ENCODE peak calls at places on chromosomes 11 and 22, in six cellular contexts. W is GM12878, R is GM12891, T is H1, M is K562, P is HepG2. Z is an unnamed sample.

GRCh38 chr11:120746395-120746794 is 234.8 kb downstream of the GRIK4 start:
- DNase-seq in M (no peak), W (no peak), R (no peak), P (no peak), T (no peak), Z (no peak)

GRCh38 chr11:73399159-73400090 is 23.2 kb downstream of the RELT start:
- DNase-seq in R (no peak), P (no peak), W (no peak), T (peak), M (no peak), Z (no peak)

GRCh38 chr22:38077595-38077994 is 6.4 kb downstream of the SLC16A8 start:
- DNase-seq in P (no peak), W (no peak), R (no peak), T (no peak), M (no peak), Z (no peak)

GRCh38 chr11:100585728-100586127 is 101.4 kb upstream of the ARHGAP42 start:
- DNase-seq in T (no peak), W (no peak), M (no peak), P (no peak), R (no peak), Z (no peak)

GRCh38 chr11:30314625-30315024 is 8.3 kb upstream of the ARL14EP start:
- DNase-seq in R (no peak), M (no peak), P (no peak), W (no peak), T (no peak), Z (no peak)

GRCh38 chr22:44823806-44824205 is 71.4 kb downstream of the ARHGAP8 start:
- DNase-seq in P (no peak), R (no peak), M (no peak), T (no peak), W (no peak), Z (no peak)

GRCh38 chr11:12330491-12331231 is 46.7 kb upstream of the PARVA start:
- DNase-seq in P (no peak), W (no peak), R (no peak), M (no peak), T (no peak), Z (no peak)

GRCh38 chr11:123525511-123525918 is 95.4 kb downstream of the GRAMD1B start:
- DNase-seq in M (no peak), W (no peak), P (no peak), R (no peak), T (no peak), Z (no peak)

GRCh38 chr22:43526117-43526655 is 114.4 kb downstream of the MPPED1 start:
- DNase-seq in P (no peak), M (no peak), R (no peak), T (no peak), W (no peak), Z (no peak)

GRCh38 chr11:87778341-87778740 is 396.9 kb downstream of the RAB38 start:
- DNase-seq in R (no peak), P (no peak), M (no peak), W (no peak), T (no peak), Z (no peak)

DNA sequence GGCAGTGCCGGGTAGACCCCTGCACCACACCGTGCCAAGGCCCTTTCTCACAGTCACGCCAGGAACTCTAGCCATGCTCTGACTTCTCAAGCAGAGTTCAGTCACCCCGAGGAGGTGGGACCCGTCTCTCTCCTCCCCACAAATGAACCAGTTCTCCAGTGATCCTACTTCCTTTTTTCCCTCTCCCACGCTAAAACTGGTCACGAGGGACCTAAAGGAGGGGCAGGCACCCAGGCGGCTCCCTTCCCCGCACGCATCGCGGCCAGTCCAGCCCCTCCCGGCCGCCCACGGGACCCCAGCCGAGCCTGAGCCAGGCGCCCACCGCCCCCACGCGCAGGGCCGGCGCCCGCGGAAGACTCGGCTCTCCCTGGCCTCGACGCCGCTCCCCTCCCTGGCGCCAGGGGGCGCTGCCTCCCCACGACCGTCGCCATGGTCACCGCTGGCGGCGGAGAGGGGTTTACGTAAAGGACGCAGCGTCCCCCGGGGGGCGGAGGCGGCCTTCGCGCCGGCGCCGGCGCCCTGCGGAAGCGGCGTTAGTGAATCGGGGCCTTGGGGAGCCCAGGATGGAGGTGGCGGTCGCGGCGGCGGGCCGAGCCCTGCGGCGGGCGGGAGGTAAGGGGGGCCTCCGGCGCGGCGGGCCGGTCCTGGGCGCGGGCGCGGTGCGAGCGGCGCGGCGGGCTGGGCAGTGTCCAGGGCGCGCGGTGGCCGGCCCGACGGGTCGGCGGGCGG is at the start of gene DAGLA:
- DNase-seq in R (peak), M (peak), T (peak), W (no peak), P (peak), Z (peak)
- TF ChIP-seq POLR2A in R (no peak), M (no peak), T (no peak), W (no peak), P (no peak), Z (no peak)

GRCh38 chr11:65891180-65892136 is 985 bp downstream of the CCDC85B start:
- DNase-seq in T (peak), P (peak), R (no peak), W (no peak), M (peak), Z (no peak)
- TF ChIP-seq TAF1 in T (peak), P (no peak), R (peak), W (no peak), M (peak), Z (no peak)

GRCh38 chr11:133787379-133788103 is 57.8 kb downstream of the SPATA19 start:
- DNase-seq in R (no peak), W (no peak), T (peak), P (no peak), M (peak), Z (no peak)
- TF ChIP-seq POLR2AphosphoS5 in R (no peak), W (no peak), T (no peak), P (no peak), M (no peak), Z (no peak)

GRCh38 chr11:62574363-62575057 is 819 bp upstream of the EEF1G start:
- DNase-seq in W (no peak), P (no peak), R (peak), T (no peak), M (peak), Z (no peak)

GRCh38 chr11:62573006-62573591 is 592 bp downstream of the EEF1G start:
- DNase-seq in M (peak), W (no peak), T (no peak), R (no peak), P (no peak), Z (no peak)

GRCh38 chr11:62575156-62575555 is 1.5 kb upstream of the EEF1G start:
- DNase-seq in T (no peak), M (no peak), P (no peak), R (no peak), W (no peak), Z (no peak)

GRCh38 chr11:62572431-62572830 is 1.3 kb downstream of the EEF1G start:
- DNase-seq in T (no peak), P (no peak), W (no peak), R (no peak), M (no peak), Z (no peak)

DNA sequence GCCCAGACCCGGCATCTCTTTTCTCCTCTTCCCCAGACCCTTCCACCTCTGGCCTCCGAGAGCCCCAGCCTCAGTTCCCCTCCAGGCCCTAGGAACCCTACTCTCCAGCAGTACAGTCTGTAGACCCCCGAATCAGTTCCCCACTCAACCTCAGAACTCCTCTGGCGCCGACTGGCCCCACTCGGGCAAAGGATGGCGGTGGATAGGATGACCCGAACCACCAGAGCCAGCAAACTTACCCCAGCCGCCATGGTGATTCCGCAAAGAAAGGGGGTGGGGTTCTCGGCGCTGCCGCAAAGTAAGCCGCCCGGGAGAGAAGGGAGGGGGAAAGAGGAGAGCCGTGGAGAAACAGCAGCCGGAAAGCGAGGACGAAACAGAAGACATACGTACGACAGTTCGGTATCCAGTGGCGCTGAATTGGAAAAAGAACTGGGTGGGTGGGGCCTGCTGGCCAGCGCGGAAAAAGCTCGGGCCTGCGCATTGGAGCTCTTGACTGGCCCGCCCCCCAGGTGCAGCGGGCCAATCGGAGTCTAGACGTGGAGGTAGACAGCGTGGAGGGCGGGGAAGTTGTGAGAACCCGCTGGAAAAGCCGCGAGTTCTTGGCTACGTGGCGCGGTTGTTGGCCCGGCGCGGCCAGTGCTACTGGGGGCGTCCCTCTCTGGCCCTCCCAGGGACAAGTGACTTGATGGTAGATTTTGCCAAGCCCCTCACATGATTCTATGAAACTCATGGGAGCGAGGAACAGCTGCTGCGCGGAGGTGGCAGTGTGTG is at the start of gene EEF1G:
- DNase-seq in P (peak), M (peak), R (peak), W (peak), T (peak), Z (peak)
- TF ChIP-seq POLR2A in P (peak), M (peak), R (peak), W (peak), T (peak), Z (peak)

DNA sequence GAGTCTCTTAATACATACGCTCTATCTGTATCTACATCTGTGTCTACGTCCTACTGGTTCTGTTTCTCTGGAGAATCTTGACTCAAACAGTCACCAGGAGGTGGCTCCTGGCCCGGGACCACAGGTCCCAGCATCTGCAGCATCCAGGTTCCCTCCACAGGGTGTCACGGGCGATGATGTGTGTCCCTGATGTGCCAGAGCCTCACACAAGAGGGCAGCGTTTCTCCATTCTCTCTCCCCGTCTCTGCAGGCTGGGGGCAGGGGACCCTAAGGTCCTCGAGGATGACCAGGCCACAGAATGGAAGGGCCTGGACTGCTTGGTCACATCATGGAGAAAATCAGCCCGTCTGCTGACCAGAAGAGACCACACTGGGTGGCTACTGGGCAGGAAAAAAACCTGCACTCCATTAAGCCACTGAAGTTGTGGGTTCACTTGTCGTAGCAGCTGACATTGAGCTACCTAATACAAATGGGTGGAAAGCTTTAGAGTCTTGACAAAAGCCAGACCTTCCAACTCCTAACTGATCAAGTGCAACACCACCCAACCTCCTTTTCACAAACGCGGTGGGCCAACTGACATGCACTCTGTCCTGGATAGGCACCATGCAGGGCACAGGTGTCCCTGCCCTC is 392.5 kb downstream of the CTTN start:
- DNase-seq in W (no peak), R (no peak), M (no peak), P (no peak), T (peak), Z (no peak)
- TF ChIP-seq TAF1 in W (no peak), R (no peak), M (no peak), P (no peak), T (no peak), Z (no peak)

DNA sequence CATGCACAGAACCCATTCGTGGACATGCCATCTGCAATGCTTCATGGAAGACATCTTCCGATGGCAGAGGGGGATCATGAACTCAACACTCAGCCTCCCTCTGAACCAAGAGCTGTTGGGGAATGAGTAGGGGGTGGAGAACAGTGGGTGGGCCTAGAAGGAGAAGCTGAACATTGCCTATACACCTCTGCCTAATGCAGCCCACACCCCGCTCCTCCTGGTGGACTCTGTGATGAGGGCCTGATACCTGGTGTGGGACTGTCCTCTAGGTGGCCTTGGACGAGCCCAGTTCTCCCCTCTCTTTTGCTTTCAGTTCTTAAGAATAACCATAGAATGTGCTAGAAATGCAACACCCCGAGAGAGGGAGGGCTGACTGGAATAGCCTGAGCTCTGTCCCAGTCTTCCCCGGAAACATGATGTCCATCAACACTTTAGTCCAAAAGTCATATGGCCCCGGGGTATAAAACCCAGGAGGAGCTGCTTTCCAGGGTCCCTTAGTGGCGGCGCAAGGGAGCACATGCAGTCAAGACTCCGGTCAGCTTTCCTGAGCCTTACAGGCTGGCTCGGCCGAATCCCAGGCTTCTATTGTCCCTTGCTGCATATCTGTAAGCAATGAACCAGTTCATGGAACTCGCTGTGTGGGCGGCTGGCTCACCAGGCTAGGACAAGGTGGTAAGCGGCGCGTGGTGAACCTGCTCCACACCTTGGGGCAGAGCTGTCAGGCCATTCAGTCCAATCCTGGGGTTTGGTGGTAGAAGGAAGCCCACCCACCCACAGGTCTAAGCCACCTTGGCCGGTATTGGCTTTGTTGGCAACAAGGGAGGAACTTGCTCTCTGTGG is 216.9 kb downstream of the CTTN start:
- DNase-seq in T (no peak), P (no peak), M (no peak), W (no peak), R (no peak), Z (no peak)
- TF ChIP-seq POLR2AphosphoS5 in T (no peak), P (no peak), M (no peak), W (no peak), R (no peak), Z (no peak)

DNA sequence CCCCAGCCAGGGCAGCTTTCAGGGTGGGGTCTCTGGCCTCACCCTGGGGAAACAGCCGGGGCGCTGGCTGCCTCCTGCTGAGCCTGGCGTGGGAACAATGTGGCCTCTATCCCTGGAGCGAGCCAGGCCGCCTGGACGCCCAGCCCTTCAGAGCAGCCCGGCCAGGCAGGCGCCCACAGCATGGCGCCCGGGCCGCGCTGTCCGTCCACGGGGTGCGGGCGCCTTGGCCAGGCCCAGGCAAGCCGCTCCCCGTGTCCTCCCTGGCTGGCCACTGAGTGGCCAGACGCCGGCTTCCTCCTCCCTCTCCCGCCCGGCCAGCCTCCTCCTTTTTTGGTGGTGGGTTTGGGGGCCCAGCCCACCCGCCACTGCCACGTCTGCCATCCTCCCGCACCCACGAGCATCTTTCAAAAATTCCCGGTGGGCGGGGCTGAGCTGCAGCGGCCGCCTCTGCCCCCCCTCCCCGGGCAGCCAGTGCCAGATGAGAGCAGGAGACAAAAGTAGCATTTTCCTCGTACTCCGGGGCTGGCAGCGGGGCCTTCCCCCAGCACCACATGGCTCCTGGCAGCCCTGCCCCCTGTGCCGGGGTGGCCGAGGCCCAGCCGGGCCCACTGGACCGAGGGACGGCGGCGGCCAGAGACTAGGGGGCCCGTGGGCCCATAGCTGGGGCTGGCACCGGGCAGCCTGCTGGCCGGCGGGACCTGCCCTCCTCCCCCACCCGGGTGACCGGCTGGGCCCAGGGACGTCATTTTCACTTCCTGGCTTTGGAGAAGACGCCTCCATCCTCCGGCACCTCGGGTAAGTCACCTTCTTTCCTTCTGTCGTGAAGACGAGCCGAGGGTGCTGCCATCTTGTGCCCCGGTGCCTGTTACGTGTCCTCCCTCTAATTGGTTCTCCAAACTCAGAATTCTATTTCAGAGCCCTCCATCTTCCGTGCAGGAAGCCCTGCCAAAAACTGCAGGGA is 70.2 kb upstream of the PPARA start:
- DNase-seq in P (no peak), W (no peak), T (no peak), M (no peak), R (no peak), Z (no peak)
- TF ChIP-seq POLR2A in P (no peak), W (no peak), T (no peak), M (no peak), R (no peak), Z (no peak)

GRCh38 chr11:131877246-131877645 is 506.8 kb downstream of the NTM start:
- DNase-seq in M (no peak), R (no peak), P (no peak), T (no peak), W (no peak), Z (no peak)

GRCh38 chr11:131874070-131874469 is 503.7 kb downstream of the NTM start:
- DNase-seq in W (no peak), T (no peak), M (no peak), R (no peak), P (no peak), Z (no peak)

GRCh38 chr11:131871061-131871460 is 500.6 kb downstream of the NTM start:
- DNase-seq in M (no peak), T (no peak), W (no peak), R (no peak), P (no peak), Z (no peak)

GRCh38 chr11:131880279-131880678 is 509.9 kb downstream of the NTM start:
- DNase-seq in T (no peak), R (no peak), P (no peak), W (no peak), M (no peak), Z (no peak)

DNA sequence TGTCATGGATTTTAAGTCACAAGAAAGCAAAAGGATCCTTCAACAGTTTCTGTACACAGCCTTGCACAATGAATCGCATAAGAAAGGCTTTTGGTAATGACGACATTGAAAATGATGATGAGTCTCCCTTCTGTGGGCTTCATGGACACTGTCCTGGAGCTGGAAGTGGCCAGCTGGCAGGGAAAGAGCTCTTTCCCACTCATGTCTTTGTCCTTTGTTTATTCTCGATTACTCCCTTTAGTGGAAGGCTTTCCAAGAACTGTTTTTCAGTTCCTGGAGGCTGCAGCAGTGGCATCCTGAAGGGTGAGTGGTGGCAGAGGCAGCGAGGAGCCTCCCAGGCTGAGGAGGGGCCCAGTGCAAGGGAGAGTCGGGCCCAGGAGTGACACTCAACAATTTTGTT is 505.2 kb downstream of the NTM start:
- DNase-seq in M (no peak), P (no peak), R (no peak), W (no peak), T (no peak), Z (no peak)
- TF ChIP-seq TAF1 in M (no peak), P (no peak), R (no peak), W (no peak), T (no peak), Z (no peak)

DNA sequence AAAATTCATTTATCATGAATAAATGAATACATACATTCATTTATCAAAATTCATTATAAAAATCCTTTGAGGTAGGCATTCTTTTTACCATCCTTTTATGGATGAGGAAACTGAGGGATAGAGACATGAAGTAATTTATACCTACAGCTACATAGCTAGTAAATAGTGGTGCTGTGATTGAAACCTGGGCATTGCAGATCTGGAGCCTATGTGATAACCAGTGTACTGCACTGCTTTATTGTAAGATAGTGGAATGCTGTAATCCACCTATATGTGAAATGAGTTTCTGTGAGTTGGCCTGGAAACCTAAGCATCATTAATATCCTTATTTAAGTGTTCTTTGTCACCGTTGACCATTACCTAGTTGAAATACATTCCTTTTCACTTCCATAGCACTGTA is 4.5 kb downstream of the QSER1 start:
- DNase-seq in T (peak), P (no peak), R (no peak), M (no peak), W (no peak), Z (no peak)
- TF ChIP-seq POLR2AphosphoS5 in T (no peak), P (no peak), R (no peak), M (no peak), W (no peak), Z (no peak)

GRCh38 chr11:71448257-71449161 is at the start of gene DHCR7:
- DNase-seq in R (peak), W (peak), P (peak), T (peak), M (peak), Z (peak)
- TF ChIP-seq POLR2A in R (no peak), W (peak), P (no peak), T (peak), M (peak), Z (peak)

Z was measured in GM12892.